ENCODE peak calls at places on chromosomes 7 and 10, in seven cellular contexts. E is GM12865, G is GM23248, S is BE2C, K is pancreas, J is astrocyte of the spinal cord, V is fibroblast of the aortic adventitia. U is an unnamed sample.

GRCh38 chr10:112981553-112981952 is 31.5 kb downstream of the TCF7L2 start:
- DNase-seq in G (no peak), E (peak; percentile 82), J (peak; percentile 48), K (no peak), S (peak; percentile 54), V (no peak), U (no peak)

GRCh38 chr10:106147050-106147449 is 1017.5 kb downstream of the SORCS1 start:
- DNase-seq in E (no peak), K (no peak), J (no peak), G (no peak), S (no peak), V (no peak), U (no peak)

GRCh38 chr7:28410628-28411578 is 1.4 kb upstream of the CREB5 start:
- DNase-seq in J (peak; percentile 67), S (peak; percentile 52), V (peak; percentile 56), K (no peak), G (peak; percentile 80), E (peak; percentile 48), U (peak; percentile 79)

GRCh38 chr7:27203378-27203953 is 3.6 kb upstream of the HOXA13 start:
- DNase-seq in S (no peak), G (no peak), J (no peak), E (no peak), V (no peak), K (no peak), U (no peak)

GRCh38 chr7:922334-923107 is 32.0 kb downstream of the ADAP1 start:
- DNase-seq in K (no peak), S (no peak), G (no peak), E (no peak), V (no peak), J (no peak), U (no peak)

GRCh38 chr7:77426521-77427051 is 10.4 kb upstream of the GSAP start:
- DNase-seq in S (no peak), K (no peak), G (peak; percentile 79), E (no peak), J (peak; percentile 53), V (peak; percentile 65), U (no peak)

GRCh38 chr7:122457969-122458368 is 153.4 kb upstream of the FEZF1 start:
- DNase-seq in V (no peak), E (no peak), S (no peak), J (no peak), G (no peak), K (no peak), U (no peak)

GRCh38 chr7:141198191-141198958 is 124.5 kb downstream of the TMEM178B start:
- DNase-seq in E (no peak), K (no peak), S (peak; percentile 83), V (no peak), J (no peak), G (no peak), U (no peak)

GRCh38 chr10:103685880-103686669 is 169.3 kb downstream of the SH3PXD2A start:
- DNase-seq in K (peak; percentile 78), J (peak; percentile 53), G (peak; percentile 84), S (peak; percentile 73), E (peak; percentile 71), V (peak; percentile 74), U (no peak)

GRCh38 chr10:100327007-100327700 is 2.9 kb downstream of the PKD2L1 start:
- DNase-seq in S (no peak), J (no peak), E (peak; percentile 89), V (peak; percentile 72), G (peak; percentile 72), K (no peak), U (no peak)

GRCh38 chr10:79193694-79194382 is 125.1 kb downstream of the ZMIZ1 start:
- DNase-seq in J (no peak), S (peak; percentile 68), K (no peak), V (no peak), G (no peak), E (no peak), U (no peak)

GRCh38 chr7:108097703-108098102 is 32.5 kb downstream of the LAMB4 start:
- DNase-seq in K (peak; percentile 29), G (peak; percentile 31), V (no peak), J (no peak), S (peak; percentile 25), E (peak; percentile 7), U (no peak)

GRCh38 chr10:122116331-122116730 is 127.4 kb downstream of the TACC2 start:
- DNase-seq in V (peak; percentile 36), J (peak; percentile 72), E (no peak), K (peak; percentile 40), S (no peak), G (peak; percentile 35), U (no peak)

GRCh38 chr10:3477683-3478082 is 305.1 kb upstream of the PITRM1 start:
- DNase-seq in K (no peak), V (peak; percentile 81), E (peak; percentile 83), S (no peak), G (peak; percentile 91), J (peak; percentile 64), U (peak; percentile 91)

GRCh38 chr10:103605359-103606156 is 112.1 kb downstream of the NEURL1 start:
- DNase-seq in J (peak; percentile 27), G (peak; percentile 71), K (no peak), E (peak; percentile 41), V (peak; percentile 83), S (peak; percentile 63), U (no peak)

GRCh38 chr10:122499491-122499941 is 38.2 kb downstream of the HTRA1 start:
- DNase-seq in K (no peak), S (no peak), E (no peak), G (peak; percentile 88), V (peak; percentile 88), J (peak; percentile 73), U (no peak)

GRCh38 chr7:155066417-155066950 is 3.6 kb upstream of the HTR5A start:
- DNase-seq in K (peak; percentile 76), J (peak; percentile 56), S (no peak), E (no peak), G (peak; percentile 87), V (peak; percentile 79), U (peak; percentile 75)

GRCh38 chr10:109866995-109867635 is 56.2 kb downstream of the XPNPEP1 start:
- DNase-seq in J (no peak), V (no peak), G (no peak), S (no peak), K (no peak), E (no peak), U (no peak)

GRCh38 chr7:108396094-108396493 is 60.1 kb downstream of the NRCAM start:
- DNase-seq in S (no peak), E (no peak), V (no peak), J (no peak), K (no peak), G (no peak), U (no peak)

GRCh38 chr7:34011711-34012110 is 106.4 kb downstream of the BMPER start:
- DNase-seq in J (no peak), G (peak; percentile 63), S (no peak), K (no peak), E (no peak), V (peak; percentile 77), U (no peak)

GRCh38 chr10:129089341-129089740 is 377.7 kb upstream of the MGMT start:
- DNase-seq in J (no peak), K (no peak), E (no peak), G (no peak), V (no peak), S (no peak), U (no peak)

GRCh38 chr10:7121154-7121797 is 289.6 kb downstream of the SFMBT2 start:
- DNase-seq in J (peak; percentile 35), G (peak; percentile 38), E (peak; percentile 61), V (peak; percentile 4), K (no peak), S (peak; percentile 65), U (no peak)

GRCh38 chr7:116501425-116502167 is 2.1 kb downstream of the CAV2 start:
- DNase-seq in G (peak; percentile 31), K (peak; percentile 42), S (peak; percentile 36), V (peak; percentile 39), E (no peak), J (no peak), U (no peak)

GRCh38 chr10:16989826-16990293 is 139.8 kb downstream of the CUBN start:
- DNase-seq in V (no peak), G (peak; percentile 34), K (no peak), E (no peak), J (peak; percentile 77), S (no peak), U (no peak)

GRCh38 chr10:107165007-107165406 is 501 bp upstream of the SORCS1 start:
- DNase-seq in J (no peak), S (peak; percentile 48), K (no peak), V (no peak), G (no peak), E (no peak), U (no peak)

GRCh38 chr7:20574784-20575757 is 40.4 kb upstream of the ABCB5 start:
- DNase-seq in E (no peak), K (no peak), V (peak; percentile 75), S (peak; percentile 38), J (no peak), G (no peak), U (no peak)

GRCh38 chr7:152884321-152884720 is 124.8 kb downstream of the ACTR3B start:
- DNase-seq in V (no peak), K (no peak), S (no peak), E (no peak), J (no peak), G (no peak), U (no peak)

GRCh38 chr7:65239324-65239706 is 134.3 kb upstream of the ZNF92 start:
- DNase-seq in E (no peak), K (no peak), V (no peak), S (no peak), G (no peak), J (no peak), U (no peak)
- H3K4me3 ChIP-seq in E (no peak overlapping the region), K (peak overlapping the region; percentile 33), V (no peak overlapping the region), S (peak overlapping the region; percentile 64), G (peak overlapping the region; percentile 52), J (peak overlapping the region; percentile 55), U (peak overlapping the region; percentile 50)

DNA sequence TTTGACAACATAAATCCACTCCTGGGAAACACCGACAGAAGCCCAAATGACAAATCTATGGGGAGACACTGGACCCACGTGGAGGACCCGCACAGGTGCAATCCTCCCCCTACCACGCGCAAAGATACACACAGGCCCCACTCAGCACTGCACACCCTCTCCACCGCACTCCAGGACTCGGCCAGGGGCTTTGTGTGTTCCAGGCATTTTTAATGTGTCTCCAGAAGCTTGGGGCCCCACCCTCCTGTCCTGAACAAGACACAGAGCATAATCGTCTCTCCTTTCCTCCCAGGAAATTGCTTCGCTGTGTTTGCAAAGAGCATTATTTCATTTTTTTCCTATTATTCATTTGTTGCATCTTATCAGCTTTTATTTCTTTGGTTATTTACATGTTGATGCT is 82.8 kb downstream of the GLI3 start:
- DNase-seq in S (no peak), G (no peak), V (no peak), K (no peak), E (no peak), J (no peak), U (no peak)
- H3K4me3 ChIP-seq in S (no peak overlapping the region), G (no peak overlapping the region), V (no peak overlapping the region), K (no peak overlapping the region), E (no peak overlapping the region), J (no peak overlapping the region), U (no peak overlapping the region)

GRCh38 chr7:22853138-22853537 is 30.5 kb upstream of the TOMM7 start:
- DNase-seq in J (no peak), E (no peak), K (no peak), G (no peak), V (no peak), S (no peak), U (no peak)
- H3K4me3 ChIP-seq in J (no peak overlapping the region), E (no peak overlapping the region), K (no peak overlapping the region), G (no peak overlapping the region), V (no peak overlapping the region), S (no peak overlapping the region), U (no peak overlapping the region)

DNA sequence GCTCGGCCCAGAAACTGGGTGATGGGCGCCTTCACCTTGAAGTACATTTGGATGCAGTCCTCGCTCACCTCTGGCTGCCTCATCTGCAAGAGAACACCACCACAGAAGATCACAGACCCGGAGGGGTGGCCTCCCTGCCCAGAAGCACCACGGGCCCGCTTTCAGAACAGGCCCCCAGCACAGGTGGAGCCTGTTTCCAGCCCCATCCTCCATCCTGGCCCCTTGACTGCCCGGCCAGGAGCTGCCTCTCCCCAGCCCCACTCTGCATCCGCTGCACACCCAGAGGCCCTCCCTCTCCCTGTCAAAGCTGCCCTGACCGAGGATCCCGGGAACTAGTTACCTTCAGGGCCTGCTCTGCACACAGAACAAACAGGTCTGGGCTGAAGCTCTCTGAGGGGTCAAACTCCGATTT is 724 bp downstream of the CFAP46 start:
- DNase-seq in V (no peak), S (no peak), E (no peak), J (peak; percentile 1), G (no peak), K (no peak), U (no peak)
- H3K4me3 ChIP-seq in V (peak overlapping the region; percentile 62), S (no peak overlapping the region), E (no peak overlapping the region), J (peak overlapping the region; percentile 40), G (no peak overlapping the region), K (no peak overlapping the region), U (peak overlapping the region; percentile 59)